ENCODE peak calls at places on chromosomes 5 and 9, in five cellular contexts. P is tibial nerve, V is psoas muscle, M is heart right ventricle, Y is A549. K is an unnamed sample. For H3K4me1 and H3K9me3, the result is how much of the 10 kb centered on the place peaks cover.

GRCh38 chr9:91062281-91062680 is 260.7 kb downstream of the SYK start:
- DNase-seq in M (no peak), V (no peak), P (no peak), Y (no peak), K (no peak)

GRCh38 chr9:98989036-98990000 is 45.6 kb downstream of the COL15A1 start:
- DNase-seq in V (peak), Y (peak), P (peak), M (peak), K (peak)

GRCh38 chr9:22415941-22416691 is 30.5 kb upstream of the DMRTA1 start:
- DNase-seq in V (no peak), Y (no peak), M (no peak), P (no peak), K (no peak)

GRCh38 chr9:20352531-20352930 is 269.8 kb downstream of the MLLT3 start:
- DNase-seq in M (no peak), Y (no peak), P (no peak), V (no peak), K (no peak)

GRCh38 chr5:125424374-125424773 is 677.9 kb upstream of the ZNF608 start:
- DNase-seq in M (no peak), Y (no peak), V (no peak), P (no peak), K (no peak)

GRCh38 chr9:137463194-137463930 is 4.2 kb upstream of the NSMF start:
- DNase-seq in P (no peak), M (no peak), V (peak), Y (no peak), K (no peak)

GRCh38 chr9:6054280-6055099 is 39.1 kb upstream of the RANBP6 start:
- DNase-seq in M (peak), P (peak), Y (peak), V (peak), K (no peak)

GRCh38 chr5:1001406-1002270 is 7.0 kb upstream of the NKD2 start:
- DNase-seq in V (no peak), M (no peak), Y (no peak), P (peak), K (peak)

GRCh38 chr9:90953200-90953599 is 151.6 kb downstream of the SYK start:
- DNase-seq in M (no peak), P (no peak), V (no peak), Y (no peak), K (no peak)

GRCh38 chr9:111825468-111826145 is 30.9 kb upstream of the SHOC1 start:
- DNase-seq in M (no peak), P (no peak), V (no peak), Y (no peak), K (no peak)

GRCh38 chr5:74630387-74631087 is 10.0 kb downstream of the ENC1 start:
- DNase-seq in M (no peak), Y (peak), V (no peak), P (no peak), K (no peak)

GRCh38 chr5:66697796-66698564 is 101.8 kb downstream of the MAST4 start:
- DNase-seq in M (no peak), V (no peak), Y (no peak), P (no peak), K (no peak)

GRCh38 chr9:4904322-4905134 is 80.5 kb upstream of the JAK2 start:
- DNase-seq in Y (no peak), P (no peak), M (no peak), V (no peak), K (no peak)

GRCh38 chr9:27828908-27829307 is 255.6 kb upstream of the C9orf72 start:
- DNase-seq in Y (no peak), V (no peak), M (no peak), P (no peak), K (no peak)

GRCh38 chr9:36623280-36623679 is 50.6 kb downstream of the MELK start:
- DNase-seq in M (no peak), Y (no peak), P (no peak), V (no peak), K (no peak)

GRCh38 chr9:79611091-79611614 is 39.4 kb downstream of the TLE4 start:
- DNase-seq in Y (no peak), M (no peak), P (no peak), V (no peak), K (no peak)

GRCh38 chr5:7869474-7870136 is 657 bp downstream of the MTRR start:
- DNase-seq in P (no peak), M (peak), Y (no peak), V (no peak), K (no peak)

GRCh38 chr5:143217065-143217803 is 186.3 kb downstream of the NR3C1 start:
- DNase-seq in V (no peak), P (no peak), Y (no peak), M (no peak), K (peak)

GRCh38 chr9:127557466-127557869 is 54.6 kb upstream of the STXBP1 start:
- DNase-seq in V (no peak), M (no peak), Y (no peak), P (no peak), K (no peak)

GRCh38 chr9:93668261-93668871 is 92.0 kb downstream of the PHF2 start:
- DNase-seq in M (no peak), Y (no peak), P (peak), V (peak), K (no peak)

GRCh38 chr5:178216088-178216534 is 11.8 kb downstream of the HNRNPAB start:
- DNase-seq in M (no peak), P (no peak), Y (no peak), V (no peak), K (no peak)

DNA sequence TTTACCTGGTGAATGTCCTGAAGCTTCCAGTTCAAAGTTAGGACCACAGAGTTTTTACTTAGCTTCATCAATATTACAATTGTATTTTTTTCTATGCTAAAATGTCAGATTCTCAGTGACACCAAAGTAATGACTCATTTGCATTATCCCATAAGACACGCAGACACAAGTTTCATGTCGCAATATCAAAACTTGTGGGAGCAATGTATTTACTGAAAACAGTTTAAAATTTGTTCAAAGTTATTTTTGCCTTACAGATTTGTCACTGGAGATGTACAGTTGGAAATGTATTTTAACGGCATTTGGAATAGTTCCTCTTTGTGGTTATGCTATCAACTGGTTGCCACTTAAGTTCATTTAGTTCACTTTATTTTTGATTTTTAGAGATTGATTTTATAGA is 36.2 kb upstream of the DAP start:
- DNase-seq in P (no peak), V (no peak), Y (no peak), M (no peak), K (no peak)
- H3K4me1 ChIP-seq in P (under half), V (under half), Y (under half), M (under half), K (under half)

DNA sequence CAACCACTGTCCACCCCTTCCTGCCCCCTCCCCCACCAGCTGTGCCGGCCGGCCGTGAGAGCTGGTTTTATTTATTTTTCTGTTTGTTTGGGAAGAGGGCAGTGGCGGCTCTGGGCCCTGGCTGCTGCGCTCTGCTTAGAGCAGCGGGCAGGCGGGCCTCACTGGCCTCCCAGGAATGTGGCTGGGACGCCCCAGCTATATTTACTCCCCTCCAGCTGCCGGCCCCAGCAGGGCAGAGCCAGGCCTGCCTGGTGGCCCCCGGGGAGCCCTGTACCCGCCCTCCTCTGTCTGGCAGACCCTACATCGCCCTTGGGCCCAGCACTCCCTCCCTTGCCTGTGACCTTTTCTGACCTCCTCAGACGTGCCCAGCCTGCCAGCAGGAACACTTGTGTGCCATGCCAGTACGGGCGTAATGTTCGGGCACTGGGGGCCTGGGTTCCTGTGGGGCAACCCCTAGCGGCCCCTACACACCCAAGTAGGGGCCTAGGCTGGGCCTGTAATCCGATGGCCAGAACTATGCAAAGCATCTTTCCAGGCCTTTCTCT is 7.7 kb downstream of the CXXC5 start:
- DNase-seq in Y (no peak), M (peak), P (no peak), V (peak), K (peak)
- H3K4me3 ChIP-seq in Y (no peak), M (no peak), P (peak), V (peak), K (peak)

GRCh38 chr5:141982626-141983025 is 13.7 kb downstream of the RNF14 start:
- DNase-seq in V (no peak), P (no peak), M (no peak), Y (no peak), K (no peak)

GRCh38 chr5:141976176-141976575 is 7.3 kb downstream of the RNF14 start:
- DNase-seq in M (no peak), Y (no peak), P (no peak), V (no peak), K (no peak)

GRCh38 chr5:141973871-141974595 is 5.1 kb downstream of the RNF14 start:
- DNase-seq in Y (no peak), P (no peak), V (no peak), M (no peak), K (no peak)

GRCh38 chr5:141978389-141978788 is 9.5 kb downstream of the RNF14 start:
- DNase-seq in Y (no peak), V (no peak), P (no peak), M (no peak), K (no peak)
- H3K9me3 ChIP-seq in Y (under half), V (under half), P (under half), M (under half), K (under half)

GRCh38 chr5:116532762-116533525 is 41.7 kb downstream of the SEMA6A start:
- DNase-seq in M (no peak), Y (no peak), P (no peak), V (no peak), K (no peak)
- H3K4me1 ChIP-seq in M (under half), Y (under half), P (under half), V (under half), K (under half)

GRCh38 chr5:151155149-151155776 is 2.3 kb downstream of the ANXA6 start:
- DNase-seq in P (no peak), M (no peak), V (no peak), Y (no peak), K (no peak)
- H3K4me3 ChIP-seq in P (peak), M (peak), V (peak), Y (no peak), K (peak)